ENCODE peak calls at places on chromosome X, in six cellular contexts. N is BE2C, J is epithelial cell of esophagus, Q is thoracic aorta, I is fibroblast of pulmonary artery, Z is cardiac fibroblast. D is an unnamed sample.

GRCh38 chrX:50903387-50904027 is 7.0 kb upstream of the BMP15 start:
- DNase-seq in N (peak), J (peak), Q (no peak), Z (peak), I (peak), D (peak)

GRCh38 chrX:97267916-97268680 is 384.4 kb downstream of the RPA4 start:
- DNase-seq in J (no peak), N (no peak), Z (peak), I (peak), Q (no peak), D (peak)

GRCh38 chrX:8704184-8704583 is 27.8 kb downstream of the ANOS1 start:
- DNase-seq in Z (no peak), J (no peak), Q (no peak), N (no peak), I (no peak), D (no peak)

GRCh38 chrX:31287861-31288260 is 216.0 kb upstream of the FTHL17 start:
- DNase-seq in I (peak), Q (no peak), Z (peak), J (no peak), N (no peak), D (no peak)

GRCh38 chrX:97539970-97540519 is 656.3 kb downstream of the RPA4 start:
- DNase-seq in Q (no peak), I (peak), Z (no peak), N (no peak), J (no peak), D (no peak)

GRCh38 chrX:30935985-30936384 is 46.9 kb upstream of the TAB3 start:
- DNase-seq in N (peak), I (peak), Z (peak), Q (no peak), J (peak), D (peak)

GRCh38 chrX:50978920-50979660 is 68.6 kb downstream of the BMP15 start:
- DNase-seq in I (no peak), Z (no peak), J (no peak), Q (no peak), N (no peak), D (no peak)

GRCh38 chrX:65528705-65529340 is 5.8 kb downstream of the LAS1L start:
- DNase-seq in N (peak), Q (no peak), I (peak), J (peak), Z (peak), D (peak)

GRCh38 chrX:129525162-129525561 is 1.9 kb upstream of the SMARCA1 start:
- DNase-seq in N (no peak), Z (peak), Q (no peak), J (no peak), I (no peak), D (no peak)

GRCh38 chrX:150456466-150456865 is 93.3 kb downstream of the MAMLD1 start:
- DNase-seq in N (no peak), I (no peak), Z (no peak), Q (no peak), J (peak), D (no peak)

GRCh38 chrX:13162772-13163171 is 118.4 kb upstream of the FAM9C start:
- DNase-seq in Z (no peak), N (no peak), J (no peak), I (no peak), Q (no peak), D (no peak)

GRCh38 chrX:56766554-56767412 is 37.7 kb downstream of the NBDY start:
- DNase-seq in I (peak), Q (no peak), N (no peak), J (no peak), Z (peak), D (peak)

GRCh38 chrX:132045456-132045855 is 22.4 kb downstream of the STK26 start:
- DNase-seq in Z (peak), Q (no peak), I (no peak), J (no peak), N (no peak), D (no peak)

GRCh38 chrX:74220277-74220676 is 83.7 kb upstream of the ZCCHC13 start:
- DNase-seq in Z (no peak), Q (no peak), N (no peak), J (no peak), I (no peak), D (no peak)

GRCh38 chrX:9562851-9563250 is 98.0 kb downstream of the TBL1X start:
- DNase-seq in J (peak), N (no peak), I (peak), Q (no peak), Z (peak), D (peak)

GRCh38 chrX:130575831-130576404 is 174.1 kb downstream of the RBMX2 start:
- DNase-seq in N (peak), Q (no peak), J (peak), I (peak), Z (peak), D (peak)

GRCh38 chrX:119240356-119240755 is 4.3 kb downstream of the PGRMC1 start:
- DNase-seq in I (peak), Q (no peak), Z (peak), N (no peak), J (peak), D (peak)

GRCh38 chrX:129833153-129834004 is 10.3 kb downstream of the ZDHHC9 start:
- DNase-seq in I (peak), Q (no peak), N (no peak), Z (peak), J (no peak), D (peak)

GRCh38 chrX:140866446-140866845 is 135.9 kb upstream of the SPANXB1 start:
- DNase-seq in Q (no peak), I (no peak), Z (no peak), N (no peak), J (peak), D (no peak)

GRCh38 chrX:110012818-110013484 is 10.0 kb downstream of the TMEM164 start:
- DNase-seq in J (peak), Q (no peak), N (no peak), Z (no peak), I (no peak), D (no peak)

GRCh38 chrX:30831082-30831481 is 58.0 kb downstream of the TAB3 start:
- DNase-seq in J (no peak), I (no peak), Z (no peak), Q (no peak), N (no peak), D (no peak)

GRCh38 chrX:3119376-3119775 is 78.1 kb downstream of the ARSF start:
- DNase-seq in J (no peak), Q (no peak), Z (no peak), N (no peak), I (no peak), D (no peak)

GRCh38 chrX:7132335-7133035 is 15.0 kb upstream of the STS start:
- DNase-seq in Q (no peak), I (peak), Z (peak), N (peak), J (peak), D (peak)

GRCh38 chrX:112800901-112801775 is 39.5 kb downstream of the AMOT start:
- DNase-seq in N (no peak), I (no peak), J (no peak), Z (no peak), Q (no peak), D (no peak)

GRCh38 chrX:9231491-9231890 is 197.6 kb upstream of the FAM9B start:
- DNase-seq in J (peak), Z (peak), Q (no peak), I (no peak), N (no peak), D (no peak)

GRCh38 chrX:35339796-35340195 is 397.2 kb downstream of the FAM47B start:
- DNase-seq in N (no peak), J (peak), I (no peak), Q (no peak), Z (no peak), D (no peak)

GRCh38 chrX:70480660-70481018 is 36.0 kb downstream of the DLG3 start:
- DNase-seq in J (no peak), Z (peak), N (no peak), I (peak), Q (no peak), D (no peak)

GRCh38 chrX:13938053-13938765 is 91.5 kb downstream of the GEMIN8 start:
- DNase-seq in Q (no peak), Z (no peak), J (peak), N (peak), I (peak), D (no peak)

GRCh38 chrX:30821116-30821515 is 67.9 kb downstream of the TAB3 start:
- DNase-seq in N (no peak), Q (no peak), J (peak), Z (no peak), I (no peak), D (no peak)

GRCh38 chrX:47514553-47515235 is 31.7 kb upstream of the ZNF41 start:
- DNase-seq in I (peak), N (no peak), J (peak), Z (peak), Q (no peak), D (peak)

GRCh38 chrX:136476501-136476900 is 11.2 kb upstream of the BRS3 start:
- DNase-seq in Z (no peak), I (no peak), Q (no peak), N (no peak), J (peak), D (no peak)

GRCh38 chrX:80290834-80291233 is 129.4 kb upstream of the TENT5D start:
- DNase-seq in I (no peak), N (no peak), Z (no peak), J (no peak), Q (no peak), D (no peak)

GRCh38 chrX:24306430-24306829 is 7.4 kb downstream of the SUPT20HL2 start:
- DNase-seq in Z (peak), J (no peak), I (peak), Q (no peak), N (no peak), D (no peak)

GRCh38 chrX:68686684-68687045 is 39.2 kb downstream of the STARD8 start:
- DNase-seq in N (no peak), Z (peak), J (peak), Q (no peak), I (peak), D (no peak)

GRCh38 chrX:55210931-55211677 is 9.0 kb upstream of the PAGE5 start:
- DNase-seq in N (no peak), I (no peak), Z (no peak), J (no peak), Q (no peak), D (no peak)
- H3K4me3 ChIP-seq in N (peak), I (no peak), Z (no peak), J (no peak), Q (no peak), D (no peak)

GRCh38 chrX:134338527-134338926 is 101.5 kb downstream of the CCDC160 start:
- DNase-seq in N (no peak), Q (no peak), I (no peak), Z (no peak), J (no peak), D (no peak)
- H3K4me3 ChIP-seq in N (no peak), Q (no peak), I (no peak), Z (no peak), J (no peak), D (peak)

DNA sequence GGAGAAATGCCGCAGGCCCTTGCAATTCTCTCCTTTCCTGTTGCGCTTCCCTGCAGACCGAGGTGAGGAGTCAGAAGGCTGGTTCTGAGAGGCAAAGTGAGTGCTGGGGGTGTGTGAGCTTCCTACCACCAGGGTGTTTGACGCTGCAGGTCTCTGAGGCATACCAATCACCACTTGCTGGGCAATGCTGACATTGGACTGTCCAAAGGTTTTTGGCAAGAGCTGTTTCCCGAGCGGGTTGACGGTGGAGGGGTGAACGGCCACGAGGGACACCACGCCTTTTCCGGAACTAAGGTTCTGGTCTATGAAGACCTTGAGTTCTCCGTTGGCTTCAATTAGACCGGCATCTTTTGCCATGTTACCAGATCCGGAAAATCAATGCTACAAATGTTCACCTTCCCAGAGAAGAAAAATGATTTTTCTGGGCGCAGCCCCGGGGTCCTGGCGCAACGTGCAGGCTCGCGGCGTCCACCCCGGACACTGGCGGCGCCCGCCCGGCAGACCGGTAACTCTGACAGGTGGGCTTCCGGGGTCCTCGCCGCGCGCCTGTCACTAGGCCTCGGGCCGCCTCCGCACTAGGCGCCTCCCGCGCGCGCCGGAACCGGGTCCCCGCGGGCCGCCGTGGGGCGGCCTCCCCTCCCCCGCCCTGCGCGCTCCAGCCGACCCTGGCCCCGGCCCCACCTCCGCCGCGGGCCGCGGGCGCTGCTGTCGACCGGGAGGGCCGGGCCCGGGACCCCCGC is 44.9 kb upstream of the FAM47C start:
- DNase-seq in Q (no peak), I (no peak), N (no peak), Z (no peak), J (no peak), D (no peak)
- H3K4me3 ChIP-seq in Q (peak), I (no peak), N (no peak), Z (no peak), J (no peak), D (no peak)

DNA sequence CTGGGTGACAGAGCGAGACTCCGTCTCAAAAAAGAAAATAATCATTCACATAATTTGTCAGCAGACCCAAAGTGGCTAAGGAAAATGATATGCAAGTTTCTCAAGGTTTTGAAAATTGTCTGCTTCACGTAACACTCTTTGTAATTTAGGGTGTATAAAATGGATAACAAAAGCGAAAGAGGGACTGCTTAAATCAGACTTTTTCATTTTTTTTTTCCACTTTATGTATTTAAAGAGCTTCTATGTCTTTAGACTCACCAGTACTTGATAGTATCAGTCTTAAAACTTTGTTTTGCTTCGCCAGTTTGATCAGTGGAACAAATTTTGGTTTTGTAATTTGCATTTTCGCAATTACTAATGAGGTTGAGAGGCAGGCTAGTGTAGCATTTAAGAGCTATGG is 34.6 kb downstream of the USP9X start:
- DNase-seq in N (no peak), J (no peak), I (no peak), Q (no peak), Z (no peak), D (no peak)
- H3K4me3 ChIP-seq in N (no peak), J (no peak), I (no peak), Q (no peak), Z (no peak), D (no peak)

DNA sequence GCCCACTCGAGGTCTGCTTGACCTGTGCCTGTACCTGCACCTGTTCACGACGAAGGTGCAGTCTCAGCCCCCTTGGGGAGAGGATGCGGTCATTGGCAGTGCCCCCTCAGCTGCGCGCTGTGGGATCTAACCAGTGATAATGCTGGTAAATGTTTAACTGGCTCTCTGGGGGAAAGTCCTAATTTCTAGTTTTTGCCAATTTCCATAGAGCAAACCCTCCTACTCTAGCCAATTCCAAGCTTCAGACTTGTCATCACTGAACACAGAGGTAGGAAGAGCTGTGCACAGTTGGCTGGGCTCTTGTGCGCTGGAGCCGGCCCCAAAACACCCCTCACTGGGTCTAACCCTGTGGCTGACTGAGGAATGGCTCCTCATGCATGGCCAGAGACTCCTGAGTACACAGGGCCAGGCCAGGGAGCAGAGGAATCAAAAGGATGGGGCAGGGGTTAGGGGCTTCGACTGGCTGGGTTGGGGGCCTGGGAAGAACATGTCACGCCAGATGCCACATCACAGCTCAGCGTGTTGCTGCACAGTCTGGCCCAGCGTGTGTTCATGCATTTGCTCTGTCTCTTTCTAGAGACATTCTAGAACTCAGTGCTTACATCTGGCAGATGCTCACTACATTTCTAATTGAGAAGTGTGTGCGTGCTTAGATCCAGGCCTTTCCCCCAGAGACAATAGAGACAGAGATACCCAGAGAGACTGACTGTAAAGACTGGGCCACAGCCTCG is 270.8 kb downstream of the BCOR start:
- DNase-seq in Z (no peak), Q (no peak), I (no peak), N (no peak), J (no peak), D (no peak)
- H3K4me3 ChIP-seq in Z (no peak), Q (no peak), I (no peak), N (no peak), J (no peak), D (no peak)

DNA sequence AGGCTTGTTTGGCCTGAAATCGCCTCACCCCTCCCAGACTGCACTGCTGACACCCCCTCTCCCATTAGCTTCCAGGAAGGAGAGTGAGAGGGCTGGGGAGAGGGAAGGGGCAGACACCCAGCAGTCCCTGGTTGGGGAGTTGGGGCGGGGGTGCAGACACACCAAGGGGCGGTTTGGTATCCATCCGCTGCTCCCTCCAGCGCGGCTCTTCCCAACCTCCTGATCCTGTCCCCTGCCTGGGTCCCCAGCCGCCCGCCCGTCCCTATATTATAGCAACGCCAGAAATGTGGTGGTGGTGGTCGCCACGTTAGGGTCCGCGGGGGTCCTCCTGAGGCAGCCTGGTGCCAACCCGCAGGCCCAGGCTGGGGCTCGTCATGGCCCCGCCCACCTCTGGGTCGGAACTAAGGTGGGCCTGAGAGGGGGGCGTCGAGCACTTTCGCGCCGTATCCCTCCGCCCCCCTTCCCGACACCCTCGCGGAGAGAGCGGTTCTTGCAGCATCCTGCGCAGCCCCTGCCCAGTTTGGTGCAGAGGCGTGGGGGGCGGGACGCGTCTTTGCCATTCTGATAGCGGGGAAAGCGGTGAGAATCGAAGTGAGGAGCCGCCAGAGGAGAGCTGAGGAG is 25.1 kb downstream of the GPRASP3 start:
- DNase-seq in Z (no peak), Q (no peak), N (no peak), J (no peak), I (no peak), D (no peak)
- H3K4me3 ChIP-seq in Z (peak), Q (peak), N (peak), J (peak), I (peak), D (peak)

DNA sequence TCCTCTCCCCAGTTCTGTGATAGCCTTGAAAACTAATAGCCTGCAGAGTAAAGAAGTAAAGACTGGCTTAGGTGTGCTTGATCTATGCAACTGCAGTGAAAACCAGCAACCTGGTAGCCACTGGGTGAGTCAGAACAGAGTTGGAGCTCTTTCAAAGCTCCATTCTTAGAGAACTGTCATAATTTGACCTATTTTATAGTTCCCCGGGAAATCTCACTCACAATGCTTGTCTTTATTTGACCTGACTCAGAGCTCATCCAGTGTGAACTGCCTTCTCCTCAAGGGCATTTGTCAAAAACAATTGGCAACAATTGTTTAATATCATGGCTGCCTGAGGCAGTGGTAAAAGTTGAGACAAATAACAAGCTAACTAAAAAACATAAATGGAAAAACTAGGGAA is 213.0 kb upstream of the NHS start:
- DNase-seq in Z (no peak), J (no peak), I (no peak), N (no peak), Q (no peak), D (no peak)
- H3K4me3 ChIP-seq in Z (no peak), J (no peak), I (no peak), N (no peak), Q (no peak), D (no peak)